ENCODE peak calls at places on chromosomes 11 and 22, in four cellular contexts. H is OCI-LY7, K is H7, B is NCI-H345. Z is an unnamed sample.

GRCh38 chr22:19679476-19680099 is 34.7 kb upstream of the SEPTIN5 start:
- DNase-seq in H (peak; percentile 6), K (peak; percentile 92), B (peak; percentile 3), Z (no peak)

GRCh38 chr11:8261316-8261715 is 2.4 kb downstream of the LMO1 start:
- DNase-seq in H (no peak), K (no peak), B (no peak), Z (no peak)

GRCh38 chr11:102911758-102912481 is 37.1 kb upstream of the MMP12 start:
- DNase-seq in H (no peak), K (no peak), B (no peak), Z (peak; percentile 22)

GRCh38 chr22:22546490-22546889 is 12.6 kb downstream of the PRAME start:
- DNase-seq in H (no peak), K (no peak), B (no peak), Z (peak; percentile 90)

GRCh38 chr11:23021287-23021863 is 161.1 kb upstream of the CCDC179 start:
- DNase-seq in H (peak; percentile 24), K (peak; percentile 43), B (peak; percentile 49), Z (no peak)

GRCh38 chr22:38935023-38935422 is 22.4 kb upstream of the APOBEC3A start:
- DNase-seq in H (no peak), K (no peak), B (peak; percentile 95), Z (no peak)

GRCh38 chr11:61550665-61551227 is 30.1 kb downstream of the SYT7 start:
- DNase-seq in H (no peak), K (peak; percentile 57), B (no peak), Z (no peak)

GRCh38 chr11:44611088-44611487 is 45.6 kb downstream of the CD82 start:
- DNase-seq in H (no peak), K (no peak), B (no peak), Z (no peak)

GRCh38 chr22:30390974-30391691 is 3.9 kb upstream of the RNF215 start:
- DNase-seq in H (peak; percentile 94), K (peak; percentile 87), B (peak; percentile 3), Z (peak; percentile 71)

GRCh38 chr11:74691755-74692154 is 39.5 kb downstream of the CHRDL2 start:
- DNase-seq in H (no peak), K (peak; percentile 33), B (no peak), Z (no peak)

GRCh38 chr11:91104237-91104636 is 881.4 kb upstream of the CHORDC1 start:
- DNase-seq in H (no peak), K (no peak), B (no peak), Z (no peak)

GRCh38 chr11:18958221-18958910 is 19.2 kb upstream of the MRGPRX1 start:
- DNase-seq in H (no peak), K (peak; percentile 27), B (no peak), Z (no peak)

GRCh38 chr11:11569936-11570491 is 51.8 kb downstream of the GALNT18 start:
- DNase-seq in H (no peak), K (no peak), B (no peak), Z (peak; percentile 51)

GRCh38 chr11:120188831-120189455 is 21.9 kb upstream of the OAF start:
- DNase-seq in H (no peak), K (no peak), B (no peak), Z (no peak)

GRCh38 chr22:32986773-32987050 is 71.5 kb downstream of the SYN3 start:
- DNase-seq in H (no peak), K (no peak), B (no peak), Z (no peak)

GRCh38 chr11:68684385-68685356 is at the start of gene GAL:
- DNase-seq in H (no peak), K (peak; percentile 87), B (no peak), Z (no peak)

GRCh38 chr22:48415535-48415934 is 1412.1 kb downstream of the BRD1 start:
- DNase-seq in H (no peak), K (no peak), B (no peak), Z (no peak)

GRCh38 chr11:11148104-11148509 is 204.9 kb downstream of the CSNK2A3 start:
- DNase-seq in H (no peak), K (peak; percentile 69), B (no peak), Z (no peak)

GRCh38 chr11:78050964-78051831 is 12.5 kb upstream of the THRSP start:
- DNase-seq in H (no peak), K (peak; percentile 82), B (no peak), Z (no peak)

GRCh38 chr11:99271527-99271926 is 250.8 kb downstream of the CNTN5 start:
- DNase-seq in H (no peak), K (no peak), B (no peak), Z (no peak)

GRCh38 chr11:123509737-123510578 is 79.9 kb downstream of the GRAMD1B start:
- DNase-seq in H (no peak), K (peak; percentile 81), B (no peak), Z (no peak)

GRCh38 chr11:2109541-2110019 is 29.6 kb downstream of the IGF2 start:
- DNase-seq in H (peak; percentile 4), K (peak; percentile 87), B (no peak), Z (no peak)

GRCh38 chr11:97622795-97623194 is 1233.0 kb downstream of the JRKL start:
- DNase-seq in H (no peak), K (no peak), B (no peak), Z (peak; percentile 67)

GRCh38 chr11:125433454-125434121 is 62.5 kb downstream of the FEZ1 start:
- DNase-seq in H (peak; percentile 39), K (peak; percentile 82), B (no peak), Z (peak; percentile 31)

GRCh38 chr11:12897867-12898266 is 111.2 kb upstream of the RASSF10 start:
- DNase-seq in H (no peak), K (no peak), B (no peak), Z (no peak)

Z was measured in MV-4-11.